ENCODE peak calls at places on chromosomes 1 and 21, in six cellular contexts. One of them, this sample, is unnamed.

GRCh38 chr1:152954436-152954835 is 7.4 kb downstream of the SPRR5 start:
- DNase-seq in HS-27A: no peak
- DNase-seq in AG20443: no peak
- DNase-seq in NCI-H69: no peak
- DNase-seq in endothelial cell: no peak
- DNase-seq in GM06990: no peak
- DNase-seq in this sample: no peak

GRCh38 chr1:229637746-229638145 is 11.7 kb downstream of the URB2 start:
- DNase-seq in HS-27A: no peak
- DNase-seq in AG20443: no peak
- DNase-seq in NCI-H69: no peak
- DNase-seq in endothelial cell: no peak
- DNase-seq in GM06990: no peak
- DNase-seq in this sample: no peak

GRCh38 chr1:152251391-152251790 is 27.4 kb upstream of the HRNR start:
- DNase-seq in HS-27A: no peak
- DNase-seq in AG20443: no peak
- DNase-seq in NCI-H69: no peak
- DNase-seq in endothelial cell: no peak
- DNase-seq in GM06990: no peak
- DNase-seq in this sample: no peak

GRCh38 chr1:8230284-8230605 is 87.7 kb upstream of the SLC45A1 start:
- DNase-seq in HS-27A: no peak
- DNase-seq in AG20443: no peak
- DNase-seq in NCI-H69: no peak
- DNase-seq in endothelial cell: no peak
- DNase-seq in GM06990: no peak
- DNase-seq in this sample: no peak

GRCh38 chr1:63148825-63149645 is 173.3 kb upstream of the FOXD3 start:
- DNase-seq in HS-27A: no peak
- DNase-seq in AG20443: peak; percentile 60
- DNase-seq in NCI-H69: peak; percentile 49
- DNase-seq in endothelial cell: peak; percentile 48
- DNase-seq in GM06990: no peak
- DNase-seq in this sample: no peak

GRCh38 chr1:112938188-112938587 is 17.8 kb downstream of the SLC16A1 start:
- DNase-seq in HS-27A: no peak
- DNase-seq in AG20443: no peak
- DNase-seq in NCI-H69: no peak
- DNase-seq in endothelial cell: no peak
- DNase-seq in GM06990: no peak
- DNase-seq in this sample: no peak

GRCh38 chr1:84090447-84091244 is 53.4 kb upstream of the PRKACB start:
- DNase-seq in HS-27A: no peak
- DNase-seq in AG20443: no peak
- DNase-seq in NCI-H69: peak; percentile 42
- DNase-seq in endothelial cell: no peak
- DNase-seq in GM06990: no peak
- DNase-seq in this sample: no peak

GRCh38 chr1:168498159-168498609 is 45.6 kb downstream of the XCL2 start:
- DNase-seq in HS-27A: no peak
- DNase-seq in AG20443: no peak
- DNase-seq in NCI-H69: peak; percentile 57
- DNase-seq in endothelial cell: no peak
- DNase-seq in GM06990: no peak
- DNase-seq in this sample: no peak

GRCh38 chr1:217482356-217483102 is 148.4 kb downstream of the GPATCH2 start:
- DNase-seq in HS-27A: peak; percentile 30
- DNase-seq in AG20443: peak; percentile 70
- DNase-seq in NCI-H69: no peak
- DNase-seq in endothelial cell: no peak
- DNase-seq in GM06990: peak; percentile 18
- DNase-seq in this sample: peak; percentile 90

GRCh38 chr21:28916150-28916893 is 76.4 kb downstream of the LTN1 start:
- DNase-seq in HS-27A: no peak
- DNase-seq in AG20443: no peak
- DNase-seq in NCI-H69: no peak
- DNase-seq in endothelial cell: no peak
- DNase-seq in GM06990: no peak
- DNase-seq in this sample: no peak

GRCh38 chr1:210292276-210292851 is 36.3 kb upstream of the HHAT start:
- DNase-seq in HS-27A: no peak
- DNase-seq in AG20443: peak; percentile 57
- DNase-seq in NCI-H69: peak; percentile 91
- DNase-seq in endothelial cell: peak; percentile 45
- DNase-seq in GM06990: peak; percentile 28
- DNase-seq in this sample: no peak

GRCh38 chr1:70431874-70432273 is 20.8 kb downstream of the CTH start:
- DNase-seq in HS-27A: no peak
- DNase-seq in AG20443: no peak
- DNase-seq in NCI-H69: no peak
- DNase-seq in endothelial cell: no peak
- DNase-seq in GM06990: no peak
- DNase-seq in this sample: no peak

GRCh38 chr1:35398739-35399138 is 130.2 kb downstream of the ZMYM4 start:
- DNase-seq in HS-27A: no peak
- DNase-seq in AG20443: no peak
- DNase-seq in NCI-H69: no peak
- DNase-seq in endothelial cell: no peak
- DNase-seq in GM06990: no peak
- DNase-seq in this sample: peak; percentile 13

GRCh38 chr1:29632436-29633270 is 396.3 kb downstream of the PTPRU start:
- DNase-seq in HS-27A: no peak
- DNase-seq in AG20443: no peak
- DNase-seq in NCI-H69: no peak
- DNase-seq in endothelial cell: no peak
- DNase-seq in GM06990: no peak
- DNase-seq in this sample: no peak

GRCh38 chr21:28294046-28294445 is 698.6 kb downstream of the LTN1 start:
- DNase-seq in HS-27A: no peak
- DNase-seq in AG20443: peak; percentile 19
- DNase-seq in NCI-H69: no peak
- DNase-seq in endothelial cell: no peak
- DNase-seq in GM06990: no peak
- DNase-seq in this sample: peak; percentile 50

GRCh38 chr1:82565146-82565545 is 764.4 kb downstream of the ADGRL2 start:
- DNase-seq in HS-27A: peak; percentile 31
- DNase-seq in AG20443: peak; percentile 78
- DNase-seq in NCI-H69: no peak
- DNase-seq in endothelial cell: no peak
- DNase-seq in GM06990: no peak
- DNase-seq in this sample: peak; percentile 64

GRCh38 chr1:11804666-11805453 is 904 bp downstream of the MTHFR start:
- DNase-seq in HS-27A: no peak
- DNase-seq in AG20443: no peak
- DNase-seq in NCI-H69: peak; percentile 85
- DNase-seq in endothelial cell: no peak
- DNase-seq in GM06990: no peak
- DNase-seq in this sample: no peak

GRCh38 chr1:19750101-19750881 is 49.4 kb downstream of the TMCO4 start:
- DNase-seq in HS-27A: no peak
- DNase-seq in AG20443: peak; percentile 53
- DNase-seq in NCI-H69: no peak
- DNase-seq in endothelial cell: no peak
- DNase-seq in GM06990: no peak
- DNase-seq in this sample: no peak

GRCh38 chr1:154198756-154199562 is 7.1 kb upstream of the TPM3 start:
- DNase-seq in HS-27A: no peak
- DNase-seq in AG20443: peak; percentile 68
- DNase-seq in NCI-H69: peak; percentile 77
- DNase-seq in endothelial cell: peak; percentile 56
- DNase-seq in GM06990: peak; percentile 18
- DNase-seq in this sample: no peak

GRCh38 chr1:216346521-216346920 is 76.7 kb downstream of the USH2A start:
- DNase-seq in HS-27A: no peak
- DNase-seq in AG20443: no peak
- DNase-seq in NCI-H69: no peak
- DNase-seq in endothelial cell: no peak
- DNase-seq in GM06990: no peak
- DNase-seq in this sample: no peak

GRCh38 chr1:206992815-206993214 is 22.6 kb upstream of the FCAMR start:
- DNase-seq in HS-27A: no peak
- DNase-seq in AG20443: no peak
- DNase-seq in NCI-H69: no peak
- DNase-seq in endothelial cell: no peak
- DNase-seq in GM06990: no peak
- DNase-seq in this sample: no peak